ENCODE peak calls at places on chromosomes 6 and 20, in nine cellular contexts. One of them, this sample, is unnamed.

GRCh38 chr6:53628354-53629119 is 37.0 kb downstream of the KLHL31 start:
- DNase-seq in tibial nerve: no peak
- DNase-seq in prostate gland: peak
- DNase-seq in IMR-90: peak
- DNase-seq in stomach: no peak
- DNase-seq in Peyer's patch: no peak
- DNase-seq in breast epithelium: no peak
- DNase-seq in ovary: no peak
- DNase-seq in body of pancreas: no peak
- DNase-seq in this sample: no peak

GRCh38 chr6:155762649-155763048 is 307.0 kb upstream of the NOX3 start:
- DNase-seq in IMR-90: no peak
- DNase-seq in Peyer's patch: no peak
- DNase-seq in breast epithelium: no peak
- DNase-seq in body of pancreas: no peak
- DNase-seq in tibial nerve: no peak
- DNase-seq in ovary: no peak
- DNase-seq in prostate gland: no peak
- DNase-seq in stomach: no peak
- DNase-seq in this sample: no peak

GRCh38 chr6:25137497-25137896 is 141.7 kb upstream of the CARMIL1 start:
- DNase-seq in tibial nerve: no peak
- DNase-seq in Peyer's patch: no peak
- DNase-seq in body of pancreas: no peak
- DNase-seq in stomach: no peak
- DNase-seq in IMR-90: no peak
- DNase-seq in ovary: no peak
- DNase-seq in breast epithelium: no peak
- DNase-seq in prostate gland: no peak
- DNase-seq in this sample: no peak

GRCh38 chr6:154458565-154459475 is 51.7 kb downstream of the CNKSR3 start:
- DNase-seq in body of pancreas: no peak
- DNase-seq in tibial nerve: no peak
- DNase-seq in prostate gland: no peak
- DNase-seq in breast epithelium: no peak
- DNase-seq in Peyer's patch: no peak
- DNase-seq in stomach: no peak
- DNase-seq in ovary: no peak
- DNase-seq in IMR-90: no peak
- DNase-seq in this sample: peak

GRCh38 chr6:1322725-1323219 is 10.9 kb downstream of the FOXQ1 start:
- DNase-seq in prostate gland: no peak
- DNase-seq in IMR-90: peak
- DNase-seq in breast epithelium: no peak
- DNase-seq in Peyer's patch: no peak
- DNase-seq in tibial nerve: no peak
- DNase-seq in body of pancreas: no peak
- DNase-seq in stomach: no peak
- DNase-seq in ovary: no peak
- DNase-seq in this sample: no peak

GRCh38 chr20:4434681-4435080 is 287.0 kb upstream of the PRND start:
- DNase-seq in ovary: no peak
- DNase-seq in IMR-90: peak
- DNase-seq in stomach: no peak
- DNase-seq in breast epithelium: no peak
- DNase-seq in prostate gland: no peak
- DNase-seq in Peyer's patch: no peak
- DNase-seq in body of pancreas: no peak
- DNase-seq in tibial nerve: no peak
- DNase-seq in this sample: no peak

GRCh38 chr6:40909811-40910210 is 129.2 kb downstream of the UNC5CL start:
- DNase-seq in breast epithelium: no peak
- DNase-seq in prostate gland: no peak
- DNase-seq in tibial nerve: no peak
- DNase-seq in body of pancreas: no peak
- DNase-seq in Peyer's patch: no peak
- DNase-seq in stomach: no peak
- DNase-seq in IMR-90: no peak
- DNase-seq in ovary: no peak
- DNase-seq in this sample: no peak

GRCh38 chr20:19975436-19975799 is 41.7 kb upstream of the NAA20 start:
- DNase-seq in breast epithelium: no peak
- DNase-seq in body of pancreas: peak
- DNase-seq in stomach: no peak
- DNase-seq in prostate gland: peak
- DNase-seq in Peyer's patch: no peak
- DNase-seq in ovary: peak
- DNase-seq in tibial nerve: no peak
- DNase-seq in IMR-90: peak
- DNase-seq in this sample: no peak

GRCh38 chr6:72425003-72425681 is 196.7 kb upstream of the KCNQ5 start:
- DNase-seq in breast epithelium: no peak
- DNase-seq in stomach: no peak
- DNase-seq in ovary: no peak
- DNase-seq in body of pancreas: no peak
- DNase-seq in tibial nerve: no peak
- DNase-seq in Peyer's patch: no peak
- DNase-seq in IMR-90: peak
- DNase-seq in prostate gland: no peak
- DNase-seq in this sample: no peak

GRCh38 chr20:43603124-43603523 is 12.4 kb downstream of the IFT52 start:
- DNase-seq in body of pancreas: no peak
- DNase-seq in tibial nerve: no peak
- DNase-seq in ovary: no peak
- DNase-seq in stomach: no peak
- DNase-seq in Peyer's patch: no peak
- DNase-seq in IMR-90: no peak
- DNase-seq in prostate gland: no peak
- DNase-seq in breast epithelium: no peak
- DNase-seq in this sample: no peak

GRCh38 chr6:111487656-111488055 is 4.6 kb upstream of the REV3L start:
- DNase-seq in tibial nerve: no peak
- DNase-seq in ovary: no peak
- DNase-seq in Peyer's patch: no peak
- DNase-seq in stomach: no peak
- DNase-seq in IMR-90: peak
- DNase-seq in prostate gland: no peak
- DNase-seq in body of pancreas: no peak
- DNase-seq in breast epithelium: no peak
- DNase-seq in this sample: no peak

GRCh38 chr6:79946242-79946641 is 1.1 kb downstream of the ELOVL4 start:
- DNase-seq in prostate gland: no peak
- DNase-seq in tibial nerve: no peak
- DNase-seq in body of pancreas: no peak
- DNase-seq in ovary: no peak
- DNase-seq in stomach: no peak
- DNase-seq in IMR-90: peak
- DNase-seq in Peyer's patch: no peak
- DNase-seq in breast epithelium: no peak
- DNase-seq in this sample: no peak

GRCh38 chr20:57686931-57687652 is 22.7 kb downstream of the PMEPA1 start:
- DNase-seq in body of pancreas: peak
- DNase-seq in prostate gland: no peak
- DNase-seq in breast epithelium: no peak
- DNase-seq in tibial nerve: no peak
- DNase-seq in ovary: no peak
- DNase-seq in IMR-90: no peak
- DNase-seq in stomach: peak
- DNase-seq in Peyer's patch: no peak
- DNase-seq in this sample: peak

GRCh38 chr6:132142308-132142707 is 191.1 kb upstream of the CCN2 start:
- DNase-seq in IMR-90: no peak
- DNase-seq in tibial nerve: no peak
- DNase-seq in prostate gland: no peak
- DNase-seq in ovary: no peak
- DNase-seq in stomach: no peak
- DNase-seq in body of pancreas: no peak
- DNase-seq in Peyer's patch: no peak
- DNase-seq in breast epithelium: no peak
- DNase-seq in this sample: no peak
- TF ChIP-seq POLR2A in IMR-90: no peak
- TF ChIP-seq POLR2A in tibial nerve: no peak
- TF ChIP-seq POLR2A in prostate gland: no peak
- TF ChIP-seq POLR2A in ovary: no peak
- TF ChIP-seq POLR2A in stomach: no peak
- TF ChIP-seq POLR2A in body of pancreas: no peak
- TF ChIP-seq POLR2A in Peyer's patch: no peak
- TF ChIP-seq POLR2A in breast epithelium: no peak
- TF ChIP-seq POLR2A in this sample: no peak

DNA sequence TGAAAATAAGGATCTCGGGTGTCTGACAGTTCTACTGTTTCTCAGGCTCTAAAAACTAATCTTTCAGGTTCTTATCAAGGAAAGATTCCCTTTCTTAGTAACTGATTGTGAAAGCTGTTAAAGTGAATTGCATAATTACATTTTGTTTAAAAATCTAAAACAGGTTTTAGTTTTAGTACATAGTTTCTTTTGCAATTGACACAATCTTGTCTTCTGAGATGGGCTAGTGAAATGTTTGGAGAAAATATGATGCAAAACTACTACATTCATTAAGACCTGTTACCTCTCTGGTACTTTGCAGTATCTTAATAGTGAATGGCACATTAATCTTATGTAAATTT is 298.4 kb downstream of the UTRN start:
- DNase-seq in IMR-90: no peak
- DNase-seq in ovary: no peak
- DNase-seq in breast epithelium: no peak
- DNase-seq in stomach: no peak
- DNase-seq in prostate gland: no peak
- DNase-seq in tibial nerve: no peak
- DNase-seq in Peyer's patch: no peak
- DNase-seq in body of pancreas: no peak
- DNase-seq in this sample: no peak
- H3K4me3 ChIP-seq in IMR-90: peak
- H3K4me3 ChIP-seq in ovary: no peak
- H3K4me3 ChIP-seq in breast epithelium: no peak
- H3K4me3 ChIP-seq in stomach: no peak
- H3K4me3 ChIP-seq in prostate gland: no peak
- H3K4me3 ChIP-seq in tibial nerve: no peak
- H3K4me3 ChIP-seq in Peyer's patch: no peak
- H3K4me3 ChIP-seq in body of pancreas: no peak
- H3K4me3 ChIP-seq in this sample: no peak

DNA sequence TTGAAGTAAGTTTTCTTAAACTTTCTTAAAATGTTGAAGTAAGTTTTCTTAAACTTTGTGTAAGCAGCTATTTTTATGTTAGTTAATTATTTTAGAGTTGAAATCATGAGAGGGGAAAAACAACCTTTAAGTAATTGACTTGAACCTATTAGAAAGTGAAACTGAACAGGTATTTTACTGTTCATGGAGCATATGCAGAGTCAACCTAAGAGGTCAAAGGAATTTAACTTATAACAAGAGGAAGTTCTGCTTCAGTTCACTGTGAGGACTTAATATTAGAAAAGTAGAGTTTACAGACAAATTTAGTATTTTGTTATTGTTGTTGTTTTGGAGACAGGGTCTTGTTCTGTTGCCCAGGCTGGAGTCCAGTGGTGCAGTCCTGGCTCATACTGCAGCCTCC is 38.0 kb downstream of the CDYL start:
- DNase-seq in body of pancreas: no peak
- DNase-seq in ovary: no peak
- DNase-seq in stomach: no peak
- DNase-seq in tibial nerve: no peak
- DNase-seq in prostate gland: no peak
- DNase-seq in breast epithelium: no peak
- DNase-seq in Peyer's patch: no peak
- DNase-seq in IMR-90: no peak
- DNase-seq in this sample: no peak
- TF ChIP-seq POLR2A in body of pancreas: no peak
- TF ChIP-seq POLR2A in ovary: no peak
- TF ChIP-seq POLR2A in stomach: no peak
- TF ChIP-seq POLR2A in tibial nerve: no peak
- TF ChIP-seq POLR2A in prostate gland: no peak
- TF ChIP-seq POLR2A in breast epithelium: no peak
- TF ChIP-seq POLR2A in Peyer's patch: no peak
- TF ChIP-seq POLR2A in IMR-90: no peak
- TF ChIP-seq POLR2A in this sample: no peak

GRCh38 chr20:53752583-53752970 is 158.9 kb upstream of the ZNF217 start:
- DNase-seq in IMR-90: no peak
- DNase-seq in tibial nerve: no peak
- DNase-seq in stomach: no peak
- DNase-seq in breast epithelium: no peak
- DNase-seq in body of pancreas: no peak
- DNase-seq in ovary: no peak
- DNase-seq in Peyer's patch: no peak
- DNase-seq in prostate gland: no peak
- DNase-seq in this sample: no peak

GRCh38 chr20:53752971-53753879 is 159.6 kb upstream of the ZNF217 start:
- DNase-seq in ovary: no peak
- DNase-seq in stomach: no peak
- DNase-seq in IMR-90: peak
- DNase-seq in Peyer's patch: no peak
- DNase-seq in breast epithelium: no peak
- DNase-seq in tibial nerve: no peak
- DNase-seq in prostate gland: no peak
- DNase-seq in body of pancreas: no peak
- DNase-seq in this sample: no peak

GRCh38 chr20:53749499-53749898 is 155.9 kb upstream of the ZNF217 start:
- DNase-seq in stomach: no peak
- DNase-seq in ovary: no peak
- DNase-seq in breast epithelium: no peak
- DNase-seq in IMR-90: no peak
- DNase-seq in Peyer's patch: no peak
- DNase-seq in prostate gland: no peak
- DNase-seq in tibial nerve: no peak
- DNase-seq in body of pancreas: no peak
- DNase-seq in this sample: no peak

GRCh38 chr20:53750827-53751393 is 157.3 kb upstream of the ZNF217 start:
- DNase-seq in tibial nerve: no peak
- DNase-seq in prostate gland: peak
- DNase-seq in Peyer's patch: no peak
- DNase-seq in body of pancreas: no peak
- DNase-seq in stomach: peak
- DNase-seq in ovary: no peak
- DNase-seq in IMR-90: peak
- DNase-seq in breast epithelium: peak
- DNase-seq in this sample: no peak

DNA sequence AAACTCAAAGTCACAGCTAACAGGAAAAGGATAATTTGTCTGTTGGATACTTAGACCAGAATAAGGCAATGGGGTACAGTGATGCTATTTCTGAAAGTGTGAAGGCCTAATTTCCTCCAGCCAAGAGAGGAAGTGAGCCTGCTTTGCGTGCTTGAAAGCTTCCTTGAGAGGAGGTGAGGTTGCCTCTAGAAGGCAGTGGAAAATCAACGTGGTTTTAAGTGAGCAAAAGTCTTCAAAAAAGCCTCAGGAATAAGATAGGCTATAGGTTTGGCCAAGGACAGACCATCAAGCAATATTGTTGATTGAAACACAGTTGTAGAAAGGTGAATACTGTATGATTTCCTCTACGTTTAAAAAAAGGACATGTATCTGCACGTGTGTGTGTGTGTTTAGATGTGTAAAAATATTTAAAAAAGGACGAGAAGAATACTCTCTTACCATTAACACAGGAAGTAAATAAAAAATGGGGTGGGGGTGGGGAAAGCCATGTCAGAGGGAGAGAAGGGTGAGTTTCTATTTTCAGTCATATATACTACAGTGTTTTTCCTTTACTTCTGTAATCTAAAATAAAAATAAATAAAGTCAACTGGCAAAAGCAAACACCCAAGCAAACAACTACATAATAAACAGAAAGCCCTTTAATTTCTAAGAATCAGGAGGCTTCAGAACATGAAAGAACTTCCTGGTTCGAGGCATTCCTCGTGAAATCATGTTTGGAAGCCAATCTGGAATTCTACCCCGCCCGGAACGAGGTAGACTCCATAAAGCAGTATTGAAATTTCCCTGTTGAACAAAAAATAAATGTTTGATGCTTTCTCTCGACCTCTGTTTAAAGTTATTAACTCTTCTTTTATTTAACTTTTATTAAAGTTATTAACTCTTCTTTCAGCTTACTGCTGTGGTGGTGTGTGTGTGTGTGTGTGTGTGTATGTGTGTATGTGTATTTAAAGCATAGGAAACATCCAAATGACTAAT is 158.0 kb upstream of the ZNF217 start:
- DNase-seq in Peyer's patch: peak
- DNase-seq in ovary: no peak
- DNase-seq in body of pancreas: no peak
- DNase-seq in prostate gland: no peak
- DNase-seq in breast epithelium: no peak
- DNase-seq in IMR-90: no peak
- DNase-seq in tibial nerve: no peak
- DNase-seq in stomach: peak
- DNase-seq in this sample: no peak
- H3K4me3 ChIP-seq in Peyer's patch: no peak
- H3K4me3 ChIP-seq in ovary: no peak
- H3K4me3 ChIP-seq in body of pancreas: no peak
- H3K4me3 ChIP-seq in prostate gland: no peak
- H3K4me3 ChIP-seq in breast epithelium: no peak
- H3K4me3 ChIP-seq in IMR-90: no peak
- H3K4me3 ChIP-seq in tibial nerve: no peak
- H3K4me3 ChIP-seq in stomach: no peak
- H3K4me3 ChIP-seq in this sample: no peak